ENCODE peak calls at places on chromosomes 2 and 18, in ten cellular contexts. N is tibial nerve, H is neural progenitor cell, Z is right cardiac atrium, U is small intestine, O is OCI-LY7, V is Caco-2, A is MM.1S, X is tibial artery, Q is mesendoderm. B is an unnamed sample. For H3K4me1, the result is how much of the 10 kb centered on the place peaks cover.

GRCh38 chr2:226334981-226335720 is 464.5 kb downstream of the IRS1 start:
- DNase-seq in N (no peak), H (no peak), Z (no peak), U (no peak), O (no peak), V (no peak), A (peak), X (no peak), Q (no peak), B (no peak)

GRCh38 chr18:49754866-49755265 is 58.5 kb downstream of the ACAA2 start:
- DNase-seq in N (no peak), H (no peak), Z (no peak), U (no peak), O (no peak), V (no peak), A (no peak), X (no peak), Q (no peak), B (no peak)

GRCh38 chr18:74562775-74563174 is 28.5 kb downstream of the CNDP1 start:
- DNase-seq in N (no peak), H (no peak), Z (no peak), U (no peak), O (no peak), V (no peak), A (no peak), X (no peak), Q (no peak), B (no peak)

GRCh38 chr2:241942416-241943208 is 73.1 kb downstream of the RTP5 start:
- DNase-seq in N (no peak), H (no peak), Z (no peak), U (no peak), O (no peak), V (no peak), A (no peak), X (no peak), Q (no peak), B (no peak)

GRCh38 chr2:40251146-40251545 is 200.7 kb downstream of the SLC8A1 start:
- DNase-seq in N (no peak), H (peak), Z (no peak), U (peak), O (no peak), V (no peak), A (no peak), X (no peak), Q (peak), B (no peak)

GRCh38 chr2:148553332-148553887 is 91.1 kb upstream of the EPC2 start:
- DNase-seq in N (no peak), H (no peak), Z (no peak), U (peak), O (no peak), V (no peak), A (no peak), X (no peak), Q (no peak), B (no peak)

GRCh38 chr2:102841107-102841840 is 79.4 kb downstream of the TMEM182 start:
- DNase-seq in N (no peak), H (peak), Z (peak), U (peak), O (peak), V (peak), A (peak), X (no peak), Q (peak), B (peak)

GRCh38 chr18:50797147-50797546 is 22.7 kb downstream of the MRO start:
- DNase-seq in N (no peak), H (no peak), Z (no peak), U (peak), O (no peak), V (no peak), A (no peak), X (no peak), Q (no peak), B (no peak)

GRCh38 chr2:95039978-95040377 is 14.5 kb downstream of the MAL start:
- DNase-seq in N (no peak), H (no peak), Z (peak), U (no peak), O (no peak), V (no peak), A (no peak), X (no peak), Q (no peak), B (no peak)

GRCh38 chr2:101754613-101755012 is 57.1 kb downstream of the MAP4K4 start:
- DNase-seq in N (no peak), H (no peak), Z (no peak), U (no peak), O (no peak), V (no peak), A (no peak), X (no peak), Q (no peak), B (no peak)

GRCh38 chr2:30060562-30060961 is 86.2 kb upstream of the YPEL5 start:
- DNase-seq in N (no peak), H (no peak), Z (no peak), U (no peak), O (no peak), V (no peak), A (no peak), X (no peak), Q (no peak), B (no peak)

GRCh38 chr2:70767094-70767698 is 804 bp downstream of the ADD2 start:
- DNase-seq in N (no peak), H (peak), Z (peak), U (no peak), O (no peak), V (peak), A (peak), X (no peak), Q (peak), B (no peak)

GRCh38 chr2:101305492-101306123 is 2.9 kb downstream of the RNF149 start:
- DNase-seq in N (no peak), H (no peak), Z (no peak), U (peak), O (no peak), V (no peak), A (no peak), X (no peak), Q (no peak), B (no peak)

GRCh38 chr2:235005603-235006259 is 53.9 kb downstream of the SH3BP4 start:
- DNase-seq in N (no peak), H (peak), Z (peak), U (peak), O (no peak), V (peak), A (no peak), X (no peak), Q (peak), B (no peak)

GRCh38 chr2:231745303-231746038 is 35.6 kb downstream of the PDE6D start:
- DNase-seq in N (no peak), H (peak), Z (no peak), U (no peak), O (no peak), V (no peak), A (no peak), X (no peak), Q (peak), B (no peak)

GRCh38 chr2:229025653-229026052 is 245.4 kb downstream of the PID1 start:
- DNase-seq in N (no peak), H (no peak), Z (no peak), U (no peak), O (no peak), V (no peak), A (no peak), X (no peak), Q (no peak), B (no peak)

GRCh38 chr2:75099521-75099922 is 99.8 kb downstream of the TACR1 start:
- DNase-seq in N (no peak), H (no peak), Z (no peak), U (no peak), O (no peak), V (no peak), A (no peak), X (no peak), Q (no peak), B (no peak)

GRCh38 chr2:22981785-22982184 is 403.2 kb upstream of the KLHL29 start:
- DNase-seq in N (no peak), H (no peak), Z (no peak), U (no peak), O (no peak), V (no peak), A (no peak), X (no peak), Q (no peak), B (no peak)

GRCh38 chr2:85844486-85844885 is 44.3 kb downstream of the ST3GAL5 start:
- DNase-seq in N (no peak), H (no peak), Z (no peak), U (no peak), O (no peak), V (no peak), A (no peak), X (no peak), Q (no peak), B (no peak)

GRCh38 chr2:71410716-71411115 is 42.6 kb upstream of the DYSF start:
- DNase-seq in N (no peak), H (no peak), Z (no peak), U (no peak), O (no peak), V (no peak), A (no peak), X (no peak), Q (no peak), B (no peak)

GRCh38 chr2:205352120-205352519 is 330.2 kb upstream of the NRP2 start:
- DNase-seq in N (no peak), H (no peak), Z (no peak), U (no peak), O (no peak), V (no peak), A (no peak), X (no peak), Q (no peak), B (no peak)

GRCh38 chr2:126792993-126793392 is 105.7 kb upstream of the TEX51 start:
- DNase-seq in N (no peak), H (no peak), Z (no peak), U (no peak), O (no peak), V (no peak), A (no peak), X (no peak), Q (no peak), B (peak)

GRCh38 chr2:101432411-101433181 is 42.3 kb downstream of the RFX8 start:
- DNase-seq in N (no peak), H (no peak), Z (no peak), U (no peak), O (no peak), V (no peak), A (no peak), X (no peak), Q (peak), B (no peak)

GRCh38 chr2:99957724-99958123 is 184.7 kb downstream of the AFF3 start:
- DNase-seq in N (no peak), H (no peak), Z (no peak), U (no peak), O (no peak), V (no peak), A (no peak), X (no peak), Q (no peak), B (no peak)

GRCh38 chr18:54359233-54359632 is 1.5 kb downstream of the C18orf54 start:
- DNase-seq in N (no peak), H (peak), Z (no peak), U (no peak), O (no peak), V (no peak), A (no peak), X (no peak), Q (no peak), B (no peak)

GRCh38 chr2:24813645-24814257 is 20.5 kb downstream of the CENPO start:
- DNase-seq in N (no peak), H (no peak), Z (no peak), U (no peak), O (no peak), V (no peak), A (no peak), X (no peak), Q (no peak), B (peak)

GRCh38 chr2:17479875-17480274 is 38.4 kb downstream of the RAD51AP2 start:
- DNase-seq in N (no peak), H (no peak), Z (no peak), U (no peak), O (no peak), V (peak), A (no peak), X (no peak), Q (no peak), B (no peak)

GRCh38 chr2:191845248-191845715 is 1.6 kb downstream of the CAVIN2 start:
- DNase-seq in N (no peak), H (peak), Z (peak), U (no peak), O (no peak), V (no peak), A (no peak), X (no peak), Q (no peak), B (peak)

GRCh38 chr2:191845876-191846786 is 757 bp downstream of the CAVIN2 start:
- DNase-seq in N (no peak), H (no peak), Z (peak), U (no peak), O (no peak), V (no peak), A (no peak), X (no peak), Q (no peak), B (peak)

GRCh38 chr2:191846787-191847620 is at the start of gene CAVIN2:
- DNase-seq in N (no peak), H (peak), Z (peak), U (peak), O (no peak), V (no peak), A (no peak), X (peak), Q (peak), B (peak)

GRCh38 chr2:191847764-191848163 is 876 bp upstream of the CAVIN2 start:
- DNase-seq in N (no peak), H (no peak), Z (no peak), U (no peak), O (no peak), V (no peak), A (no peak), X (no peak), Q (no peak), B (no peak)

DNA sequence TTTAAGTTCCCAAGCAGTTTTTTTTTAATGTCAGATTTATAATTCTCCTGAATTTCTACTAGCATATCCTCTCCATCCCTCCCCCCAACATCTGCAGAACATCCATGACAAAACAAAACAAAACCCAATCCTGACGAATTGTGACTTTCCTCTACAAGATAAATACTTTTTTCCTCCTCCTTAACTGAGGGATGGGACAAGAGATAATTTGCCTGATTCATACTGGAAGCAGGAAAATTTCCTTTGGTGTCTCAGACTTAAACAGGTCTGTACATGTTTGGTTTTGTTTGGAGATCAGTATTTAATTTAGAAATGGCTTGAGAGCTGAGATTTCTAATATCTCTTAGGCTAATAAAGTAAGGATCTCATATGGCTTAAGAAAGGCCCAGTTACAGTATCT is 2.2 kb downstream of the CAVIN2 start:
- DNase-seq in N (no peak), H (no peak), Z (no peak), U (no peak), O (no peak), V (no peak), A (no peak), X (no peak), Q (no peak), B (no peak)
- H3K4me1 ChIP-seq in N (under half), H (under half), Z (under half), U (under half), O (under half), V (under half), A (under half), X (under half), Q (under half), B (under half)

GRCh38 chr2:173196638-173197037 is 121.0 kb downstream of the MAP3K20 start:
- DNase-seq in N (no peak), H (peak), Z (no peak), U (no peak), O (no peak), V (no peak), A (no peak), X (no peak), Q (peak), B (no peak)

GRCh38 chr2:173199303-173199702 is 123.7 kb downstream of the MAP3K20 start:
- DNase-seq in N (no peak), H (no peak), Z (no peak), U (no peak), O (no peak), V (no peak), A (no peak), X (no peak), Q (no peak), B (no peak)

GRCh38 chr2:173195100-173195499 is 119.5 kb downstream of the MAP3K20 start:
- DNase-seq in N (no peak), H (peak), Z (no peak), U (no peak), O (no peak), V (no peak), A (no peak), X (no peak), Q (no peak), B (no peak)

GRCh38 chr2:173196080-173196479 is 120.4 kb downstream of the MAP3K20 start:
- DNase-seq in N (no peak), H (peak), Z (no peak), U (no peak), O (no peak), V (no peak), A (no peak), X (no peak), Q (peak), B (no peak)

DNA sequence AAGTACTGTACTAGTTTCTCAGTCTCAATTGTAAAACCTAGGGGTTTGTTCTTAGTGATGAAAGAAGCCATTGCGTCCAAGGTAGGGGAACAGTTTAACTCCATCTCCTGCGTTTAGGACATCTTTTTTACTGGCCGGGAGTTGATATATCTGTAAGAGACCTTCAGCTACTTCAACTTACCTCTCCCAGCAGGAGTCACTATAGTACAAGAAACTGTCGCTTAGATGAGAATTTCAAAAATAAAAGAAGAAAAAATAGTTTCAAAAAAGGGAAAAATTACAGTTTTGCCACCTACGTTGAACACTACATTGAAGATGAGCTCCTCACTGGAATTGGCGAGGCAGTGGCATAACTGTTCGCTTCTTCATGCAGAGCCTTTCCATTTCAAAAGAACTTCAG is 122.7 kb downstream of the MAP3K20 start:
- DNase-seq in N (no peak), H (no peak), Z (no peak), U (no peak), O (no peak), V (no peak), A (no peak), X (no peak), Q (no peak), B (no peak)
- H3K4me1 ChIP-seq in N (under half), H (under half), Z (under half), U (under half), O (under half), V (under half), A (under half), X (under half), Q (under half), B (under half)

GRCh38 chr2:230330725-230331124 is 3.7 kb downstream of the SP140L start:
- DNase-seq in N (no peak), H (no peak), Z (peak), U (no peak), O (no peak), V (no peak), A (no peak), X (no peak), Q (no peak), B (no peak)
- H3K4me1 ChIP-seq in N (under half), H (under half), Z (under half), U (under half), O (under half), V (under half), A (under half), X (under half), Q (under half), B (under half)

GRCh38 chr18:5468394-5468793 is 75.4 kb downstream of the EPB41L3 start:
- DNase-seq in N (no peak), H (no peak), Z (no peak), U (no peak), O (no peak), V (no peak), A (no peak), X (no peak), Q (no peak), B (no peak)
- H3K4me1 ChIP-seq in N (under half), H (under half), Z (under half), U (under half), O (under half), V (under half), A (under half), X (under half), Q (under half), B (under half)

GRCh38 chr18:2396162-2396505 is 175.2 kb downstream of the METTL4 start:
- DNase-seq in N (no peak), H (no peak), Z (no peak), U (no peak), O (no peak), V (no peak), A (no peak), X (no peak), Q (no peak), B (no peak)
- H3K4me1 ChIP-seq in N (under half), H (under half), Z (under half), U (under half), O (under half), V (under half), A (under half), X (under half), Q (under half), B (under half)

GRCh38 chr18:13910986-13911385 is 4.3 kb downstream of the MC2R start:
- DNase-seq in N (no peak), H (no peak), Z (no peak), U (no peak), O (no peak), V (no peak), A (no peak), X (no peak), Q (no peak), B (no peak)
- H3K4me1 ChIP-seq in N (under half), H (under half), Z (under half), U (under half), O (under half), V (under half), A (under half), X (under half), Q (under half), B (under half)

GRCh38 chr2:190315273-190315672 is 4.4 kb downstream of the HIBCH start:
- DNase-seq in N (no peak), H (no peak), Z (no peak), U (no peak), O (no peak), V (no peak), A (no peak), X (no peak), Q (no peak), B (no peak)

GRCh38 chr2:190318931-190319556 is 582 bp downstream of the HIBCH start:
- DNase-seq in N (no peak), H (peak), Z (no peak), U (peak), O (peak), V (peak), A (peak), X (no peak), Q (no peak), B (no peak)

GRCh38 chr2:190320696-190321095 is 1.1 kb upstream of the HIBCH start:
- DNase-seq in N (no peak), H (no peak), Z (no peak), U (no peak), O (no peak), V (no peak), A (no peak), X (no peak), Q (no peak), B (no peak)

GRCh38 chr2:190319557-190320498 is at the start of gene HIBCH:
- DNase-seq in N (peak), H (peak), Z (peak), U (peak), O (peak), V (peak), A (peak), X (peak), Q (peak), B (peak)

GRCh38 chr2:190318514-190318913 is 1.1 kb downstream of the HIBCH start:
- DNase-seq in N (no peak), H (no peak), Z (no peak), U (no peak), O (no peak), V (no peak), A (no peak), X (no peak), Q (no peak), B (no peak)
- H3K4me1 ChIP-seq in N (under half), H (under half), Z (under half), U (under half), O (under half), V (under half), A (under half), X (under half), Q (under half), B (under half)

GRCh38 chr2:239821694-239822075 is 203.5 kb downstream of the NDUFA10 start:
- DNase-seq in N (no peak), H (no peak), Z (no peak), U (no peak), O (no peak), V (no peak), A (no peak), X (no peak), Q (no peak), B (no peak)
- H3K4me1 ChIP-seq in N (under half), H (under half), Z (under half), U (under half), O (under half), V (under half), A (under half), X (under half), Q (under half), B (under half)